ENCODE peak calls at places on chromosome 10, in six cellular contexts. One of them, this sample, is unnamed.

GRCh38 chr10:65234261-65234660 is 1691.6 kb upstream of the LRRTM3 start:
- DNase-seq in GM13977: no peak
- DNase-seq in astrocyte: no peak
- DNase-seq in breast epithelium: no peak
- DNase-seq in nephron progenitor cell: no peak
- DNase-seq in GM23338: no peak
- DNase-seq in this sample: no peak

GRCh38 chr10:118311505-118311904 is 30.6 kb downstream of the FAM204A start:
- DNase-seq in astrocyte: no peak
- DNase-seq in nephron progenitor cell: no peak
- DNase-seq in breast epithelium: no peak
- DNase-seq in GM13977: no peak
- DNase-seq in GM23338: no peak
- DNase-seq in this sample: no peak

GRCh38 chr10:125003146-125003900 is 61.4 kb downstream of the ZRANB1 start:
- DNase-seq in breast epithelium: peak; percentile 13
- DNase-seq in GM23338: no peak
- DNase-seq in astrocyte: no peak
- DNase-seq in GM13977: no peak
- DNase-seq in nephron progenitor cell: no peak
- DNase-seq in this sample: peak; percentile 83

GRCh38 chr10:32038777-32039176 is 17.4 kb downstream of the KIF5B start:
- DNase-seq in astrocyte: peak; percentile 58
- DNase-seq in GM13977: no peak
- DNase-seq in GM23338: peak; percentile 43
- DNase-seq in breast epithelium: no peak
- DNase-seq in nephron progenitor cell: no peak
- DNase-seq in this sample: no peak

GRCh38 chr10:72846225-72846624 is 47.3 kb upstream of the OIT3 start:
- DNase-seq in GM23338: no peak
- DNase-seq in astrocyte: peak; percentile 87
- DNase-seq in breast epithelium: no peak
- DNase-seq in nephron progenitor cell: no peak
- DNase-seq in GM13977: no peak
- DNase-seq in this sample: no peak

GRCh38 chr10:71029411-71029881 is 141.1 kb upstream of the PCBD1 start:
- DNase-seq in astrocyte: no peak
- DNase-seq in breast epithelium: no peak
- DNase-seq in GM13977: no peak
- DNase-seq in GM23338: no peak
- DNase-seq in nephron progenitor cell: no peak
- DNase-seq in this sample: no peak

GRCh38 chr10:96124230-96125141 is 5.6 kb upstream of the ZNF518A start:
- DNase-seq in GM13977: peak; percentile 50
- DNase-seq in nephron progenitor cell: peak; percentile 40
- DNase-seq in breast epithelium: no peak
- DNase-seq in astrocyte: peak; percentile 13
- DNase-seq in GM23338: peak; percentile 75
- DNase-seq in this sample: no peak

GRCh38 chr10:13844651-13845050 is 257.9 kb downstream of the PRPF18 start:
- DNase-seq in astrocyte: peak; percentile 32
- DNase-seq in GM13977: no peak
- DNase-seq in nephron progenitor cell: no peak
- DNase-seq in GM23338: no peak
- DNase-seq in breast epithelium: no peak
- DNase-seq in this sample: no peak

GRCh38 chr10:5624701-5625100 is 41.7 kb downstream of the ASB13 start:
- DNase-seq in nephron progenitor cell: no peak
- DNase-seq in astrocyte: no peak
- DNase-seq in GM23338: no peak
- DNase-seq in breast epithelium: no peak
- DNase-seq in GM13977: no peak
- DNase-seq in this sample: no peak

GRCh38 chr10:59865101-59865500 is 41.3 kb downstream of the CCDC6 start:
- DNase-seq in GM13977: peak; percentile 29
- DNase-seq in GM23338: peak; percentile 81
- DNase-seq in astrocyte: no peak
- DNase-seq in nephron progenitor cell: no peak
- DNase-seq in breast epithelium: peak; percentile 41
- DNase-seq in this sample: no peak

GRCh38 chr10:103480521-103480920 is 1.5 kb upstream of the CALHM3 start:
- DNase-seq in GM23338: no peak
- DNase-seq in GM13977: no peak
- DNase-seq in breast epithelium: no peak
- DNase-seq in nephron progenitor cell: no peak
- DNase-seq in astrocyte: no peak
- DNase-seq in this sample: no peak

GRCh38 chr10:91796332-91797076 is 1.7 kb upstream of the TNKS2 start:
- DNase-seq in breast epithelium: no peak
- DNase-seq in GM23338: peak; percentile 72
- DNase-seq in nephron progenitor cell: peak; percentile 22
- DNase-seq in astrocyte: no peak
- DNase-seq in GM13977: peak; percentile 43
- DNase-seq in this sample: no peak

GRCh38 chr10:59812541-59813122 is 59.4 kb upstream of the MRLN start:
- DNase-seq in nephron progenitor cell: no peak
- DNase-seq in GM13977: no peak
- DNase-seq in GM23338: no peak
- DNase-seq in astrocyte: no peak
- DNase-seq in breast epithelium: no peak
- DNase-seq in this sample: no peak

GRCh38 chr10:87079106-87079836 is 15.4 kb downstream of the GLUD1 start:
- DNase-seq in nephron progenitor cell: no peak
- DNase-seq in astrocyte: no peak
- DNase-seq in GM23338: no peak
- DNase-seq in breast epithelium: no peak
- DNase-seq in GM13977: no peak
- DNase-seq in this sample: no peak

GRCh38 chr10:27448926-27449325 is 55.2 kb upstream of the RAB18 start:
- DNase-seq in nephron progenitor cell: no peak
- DNase-seq in astrocyte: peak; percentile 59
- DNase-seq in GM13977: no peak
- DNase-seq in GM23338: peak; percentile 28
- DNase-seq in breast epithelium: no peak
- DNase-seq in this sample: no peak

GRCh38 chr10:24360286-24361127 is 151.6 kb downstream of the KIAA1217 start:
- DNase-seq in breast epithelium: peak; percentile 84
- DNase-seq in nephron progenitor cell: peak; percentile 71
- DNase-seq in GM23338: peak; percentile 81
- DNase-seq in astrocyte: peak; percentile 56
- DNase-seq in GM13977: peak; percentile 60
- DNase-seq in this sample: no peak
- TF ChIP-seq CTCF in breast epithelium: peak; percentile 80
- TF ChIP-seq CTCF in nephron progenitor cell: peak; percentile 74
- TF ChIP-seq CTCF in GM23338: peak; percentile 87
- TF ChIP-seq CTCF in astrocyte: peak; percentile 82
- TF ChIP-seq CTCF in GM13977: peak; percentile 76
- TF ChIP-seq CTCF in this sample: peak; percentile 69

DNA sequence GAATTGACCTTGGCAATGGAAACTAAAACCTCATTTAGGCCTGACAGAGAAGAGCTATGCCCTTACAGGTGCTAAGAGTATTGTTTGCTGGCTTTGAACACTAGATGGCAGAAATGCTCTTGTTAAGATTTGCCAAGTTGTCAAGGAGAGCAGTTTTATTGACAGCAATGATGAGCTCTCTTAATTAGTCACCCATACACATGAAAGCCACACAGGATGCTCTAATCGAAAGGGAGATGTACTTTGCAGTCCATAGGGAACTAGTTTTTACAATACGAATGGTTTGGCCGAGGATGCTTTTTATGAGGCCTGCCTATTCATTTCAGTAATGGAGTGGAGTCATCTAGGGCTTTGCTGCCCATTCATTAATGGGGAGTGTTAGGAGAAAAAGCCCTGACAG is 45.4 kb upstream of the MBL2 start:
- DNase-seq in breast epithelium: no peak
- DNase-seq in nephron progenitor cell: peak; percentile 10
- DNase-seq in GM13977: peak; percentile 22
- DNase-seq in GM23338: peak; percentile 90
- DNase-seq in astrocyte: peak; percentile 27
- DNase-seq in this sample: no peak
- TF ChIP-seq CTCF in breast epithelium: peak; percentile 21
- TF ChIP-seq CTCF in nephron progenitor cell: peak; percentile 57
- TF ChIP-seq CTCF in GM13977: peak; percentile 65
- TF ChIP-seq CTCF in GM23338: peak; percentile 90
- TF ChIP-seq CTCF in astrocyte: peak; percentile 66
- TF ChIP-seq CTCF in this sample: peak; percentile 84

DNA sequence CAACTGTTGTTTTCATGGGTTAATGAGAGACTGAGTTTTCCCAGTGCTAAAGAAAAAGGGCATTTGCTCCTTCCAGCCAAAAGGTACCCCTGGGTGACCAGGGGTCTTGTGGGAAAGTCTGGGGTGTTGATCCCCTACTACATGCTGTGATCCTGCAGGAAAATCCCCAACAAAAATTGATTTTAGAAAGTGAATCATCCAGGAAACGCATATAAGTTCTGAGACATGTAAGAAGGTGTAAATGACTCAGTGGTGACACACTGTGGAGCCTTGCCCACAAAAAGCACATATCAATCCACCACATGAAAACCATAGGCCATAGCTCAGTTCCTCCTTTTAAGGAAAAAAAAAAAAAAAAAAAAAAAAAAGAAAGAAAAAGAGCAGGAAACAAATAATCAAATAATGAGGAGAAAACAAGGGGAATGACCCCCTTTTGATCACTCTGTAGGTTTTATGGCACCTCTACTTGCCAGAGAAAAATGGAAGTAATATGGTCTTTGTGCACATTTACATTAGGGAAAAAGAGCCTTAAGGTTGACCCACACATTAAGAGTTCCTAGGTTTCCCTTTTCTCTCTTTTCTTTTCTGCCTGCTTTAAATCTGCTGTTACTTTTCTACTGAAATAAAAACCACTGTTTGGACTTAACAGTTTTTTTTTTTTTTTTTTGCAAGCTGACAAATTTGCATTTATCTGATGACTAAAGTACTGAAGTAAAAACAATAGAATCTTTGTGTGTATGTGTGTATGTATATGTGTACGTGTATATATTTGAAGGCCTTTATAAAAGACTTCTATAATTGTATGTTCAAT is 386.0 kb downstream of the KIF20B start:
- DNase-seq in breast epithelium: no peak
- DNase-seq in GM13977: peak; percentile 23
- DNase-seq in GM23338: no peak
- DNase-seq in nephron progenitor cell: no peak
- DNase-seq in astrocyte: peak; percentile 74
- DNase-seq in this sample: no peak
- TF ChIP-seq CTCF in breast epithelium: no peak
- TF ChIP-seq CTCF in GM13977: no peak
- TF ChIP-seq CTCF in GM23338: no peak
- TF ChIP-seq CTCF in nephron progenitor cell: no peak
- TF ChIP-seq CTCF in astrocyte: no peak
- TF ChIP-seq CTCF in this sample: no peak

DNA sequence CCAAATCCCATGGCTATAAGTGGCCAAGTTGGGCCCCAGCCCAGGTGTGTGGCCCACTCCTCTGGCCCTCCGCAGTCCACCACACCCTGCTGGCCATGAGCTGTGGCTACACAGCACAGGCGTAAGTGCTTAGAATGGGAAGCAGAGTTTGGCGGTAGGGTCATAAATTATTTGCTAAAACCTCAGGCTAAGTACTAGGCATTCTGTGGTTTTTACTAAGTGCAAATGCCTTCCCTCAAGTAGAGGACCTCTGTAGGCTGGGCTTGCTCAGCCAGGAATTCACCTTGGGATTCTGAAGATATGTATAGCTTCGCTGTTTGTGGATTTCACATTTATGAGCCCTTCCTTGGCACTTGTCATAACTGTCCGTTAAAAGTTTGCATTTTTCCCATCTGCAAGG is 44.8 kb upstream of the LOXL4 start:
- DNase-seq in breast epithelium: no peak
- DNase-seq in GM13977: no peak
- DNase-seq in nephron progenitor cell: no peak
- DNase-seq in astrocyte: no peak
- DNase-seq in GM23338: peak; percentile 24
- DNase-seq in this sample: no peak
- TF ChIP-seq CTCF in breast epithelium: no peak
- TF ChIP-seq CTCF in GM13977: no peak
- TF ChIP-seq CTCF in nephron progenitor cell: no peak
- TF ChIP-seq CTCF in astrocyte: no peak
- TF ChIP-seq CTCF in GM23338: peak; percentile 27
- TF ChIP-seq CTCF in this sample: no peak

This sample was measured in osteocyte.